ENCODE peak calls at places on chromosomes 7 and 10, in eight cellular contexts. One of them, this sample, is unnamed.

GRCh38 chr7:95897557-95898183 is 125.3 kb downstream of the DYNC1I1 start:
- DNase-seq in A549: no peak
- DNase-seq in ascending aorta: no peak
- DNase-seq in A673: peak
- DNase-seq in neural crest cell: no peak
- DNase-seq in mucosa of descending colon: no peak
- DNase-seq in HFF-Myc: no peak
- DNase-seq in PC-3: no peak
- DNase-seq in this sample: no peak

GRCh38 chr10:104622598-104623209 is 18.4 kb upstream of the SORCS3 start:
- DNase-seq in PC-3: peak
- DNase-seq in A549: peak
- DNase-seq in mucosa of descending colon: no peak
- DNase-seq in A673: no peak
- DNase-seq in HFF-Myc: no peak
- DNase-seq in neural crest cell: no peak
- DNase-seq in ascending aorta: no peak
- DNase-seq in this sample: peak

GRCh38 chr7:44755698-44756627 is 7.3 kb downstream of the ZMIZ2 start:
- DNase-seq in PC-3: no peak
- DNase-seq in A549: no peak
- DNase-seq in neural crest cell: no peak
- DNase-seq in HFF-Myc: no peak
- DNase-seq in A673: no peak
- DNase-seq in mucosa of descending colon: no peak
- DNase-seq in ascending aorta: no peak
- DNase-seq in this sample: no peak

GRCh38 chr7:18693401-18693800 is 197.9 kb downstream of the HDAC9 start:
- DNase-seq in A549: no peak
- DNase-seq in mucosa of descending colon: no peak
- DNase-seq in ascending aorta: peak
- DNase-seq in A673: peak
- DNase-seq in neural crest cell: no peak
- DNase-seq in PC-3: peak
- DNase-seq in HFF-Myc: peak
- DNase-seq in this sample: no peak

GRCh38 chr7:3091631-3092030 is 48.0 kb upstream of the CARD11 start:
- DNase-seq in neural crest cell: no peak
- DNase-seq in A673: no peak
- DNase-seq in A549: no peak
- DNase-seq in ascending aorta: no peak
- DNase-seq in HFF-Myc: no peak
- DNase-seq in mucosa of descending colon: no peak
- DNase-seq in PC-3: no peak
- DNase-seq in this sample: no peak

GRCh38 chr10:30821994-30822692 is 192.6 kb upstream of the LYZL2 start:
- DNase-seq in ascending aorta: no peak
- DNase-seq in A549: no peak
- DNase-seq in mucosa of descending colon: no peak
- DNase-seq in neural crest cell: no peak
- DNase-seq in HFF-Myc: no peak
- DNase-seq in A673: no peak
- DNase-seq in PC-3: no peak
- DNase-seq in this sample: no peak

GRCh38 chr10:27535312-27535711 is 31.2 kb downstream of the RAB18 start:
- DNase-seq in neural crest cell: no peak
- DNase-seq in mucosa of descending colon: no peak
- DNase-seq in A549: no peak
- DNase-seq in HFF-Myc: no peak
- DNase-seq in PC-3: no peak
- DNase-seq in A673: no peak
- DNase-seq in ascending aorta: no peak
- DNase-seq in this sample: no peak

GRCh38 chr10:84590794-84591193 is 262.4 kb downstream of the CCSER2 start:
- DNase-seq in PC-3: no peak
- DNase-seq in neural crest cell: no peak
- DNase-seq in A673: no peak
- DNase-seq in A549: no peak
- DNase-seq in mucosa of descending colon: no peak
- DNase-seq in ascending aorta: no peak
- DNase-seq in HFF-Myc: no peak
- DNase-seq in this sample: no peak

GRCh38 chr7:75879771-75880184 is 944 bp downstream of the RHBDD2 start:
- DNase-seq in A673: peak
- DNase-seq in PC-3: no peak
- DNase-seq in HFF-Myc: no peak
- DNase-seq in A549: no peak
- DNase-seq in ascending aorta: no peak
- DNase-seq in neural crest cell: no peak
- DNase-seq in mucosa of descending colon: no peak
- DNase-seq in this sample: no peak

GRCh38 chr10:86727459-86727858 is 29.0 kb upstream of the BMPR1A start:
- DNase-seq in HFF-Myc: no peak
- DNase-seq in mucosa of descending colon: no peak
- DNase-seq in A549: no peak
- DNase-seq in PC-3: no peak
- DNase-seq in ascending aorta: no peak
- DNase-seq in A673: no peak
- DNase-seq in neural crest cell: no peak
- DNase-seq in this sample: no peak

GRCh38 chr10:106513328-106513727 is 651.2 kb downstream of the SORCS1 start:
- DNase-seq in mucosa of descending colon: no peak
- DNase-seq in A673: peak
- DNase-seq in PC-3: peak
- DNase-seq in A549: no peak
- DNase-seq in ascending aorta: no peak
- DNase-seq in neural crest cell: no peak
- DNase-seq in HFF-Myc: no peak
- DNase-seq in this sample: no peak

GRCh38 chr10:48608279-48608681 is 3.4 kb upstream of the ARHGAP22 start:
- DNase-seq in HFF-Myc: no peak
- DNase-seq in A549: peak
- DNase-seq in neural crest cell: no peak
- DNase-seq in PC-3: no peak
- DNase-seq in ascending aorta: no peak
- DNase-seq in mucosa of descending colon: no peak
- DNase-seq in A673: peak
- DNase-seq in this sample: peak

GRCh38 chr10:69835233-69835632 is 33.5 kb downstream of the COL13A1 start:
- DNase-seq in HFF-Myc: no peak
- DNase-seq in PC-3: no peak
- DNase-seq in A549: no peak
- DNase-seq in mucosa of descending colon: no peak
- DNase-seq in neural crest cell: no peak
- DNase-seq in A673: no peak
- DNase-seq in ascending aorta: no peak
- DNase-seq in this sample: no peak

GRCh38 chr7:141452911-141453310 is 98.3 kb upstream of the AGK start:
- DNase-seq in A549: no peak
- DNase-seq in HFF-Myc: no peak
- DNase-seq in A673: no peak
- DNase-seq in PC-3: no peak
- DNase-seq in ascending aorta: peak
- DNase-seq in neural crest cell: no peak
- DNase-seq in mucosa of descending colon: no peak
- DNase-seq in this sample: no peak

GRCh38 chr10:35607475-35608316 is 2.6 kb downstream of the GJD4 start:
- DNase-seq in HFF-Myc: no peak
- DNase-seq in mucosa of descending colon: no peak
- DNase-seq in A673: no peak
- DNase-seq in ascending aorta: no peak
- DNase-seq in A549: no peak
- DNase-seq in PC-3: peak
- DNase-seq in neural crest cell: no peak
- DNase-seq in this sample: no peak

GRCh38 chr7:70830426-70830825 is 301.5 kb upstream of the GALNT17 start:
- DNase-seq in PC-3: no peak
- DNase-seq in A549: no peak
- DNase-seq in A673: no peak
- DNase-seq in HFF-Myc: no peak
- DNase-seq in neural crest cell: no peak
- DNase-seq in mucosa of descending colon: no peak
- DNase-seq in ascending aorta: no peak
- DNase-seq in this sample: no peak

GRCh38 chr10:131129544-131129943 is 182.0 kb downstream of the TCERG1L start:
- DNase-seq in ascending aorta: no peak
- DNase-seq in mucosa of descending colon: no peak
- DNase-seq in A673: no peak
- DNase-seq in PC-3: no peak
- DNase-seq in HFF-Myc: no peak
- DNase-seq in A549: no peak
- DNase-seq in neural crest cell: no peak
- DNase-seq in this sample: no peak
- TF ChIP-seq CTCF in ascending aorta: no peak
- TF ChIP-seq CTCF in mucosa of descending colon: no peak
- TF ChIP-seq CTCF in A673: no peak
- TF ChIP-seq CTCF in PC-3: no peak
- TF ChIP-seq CTCF in HFF-Myc: no peak
- TF ChIP-seq CTCF in A549: no peak
- TF ChIP-seq CTCF in neural crest cell: no peak
- TF ChIP-seq CTCF in this sample: no peak

DNA sequence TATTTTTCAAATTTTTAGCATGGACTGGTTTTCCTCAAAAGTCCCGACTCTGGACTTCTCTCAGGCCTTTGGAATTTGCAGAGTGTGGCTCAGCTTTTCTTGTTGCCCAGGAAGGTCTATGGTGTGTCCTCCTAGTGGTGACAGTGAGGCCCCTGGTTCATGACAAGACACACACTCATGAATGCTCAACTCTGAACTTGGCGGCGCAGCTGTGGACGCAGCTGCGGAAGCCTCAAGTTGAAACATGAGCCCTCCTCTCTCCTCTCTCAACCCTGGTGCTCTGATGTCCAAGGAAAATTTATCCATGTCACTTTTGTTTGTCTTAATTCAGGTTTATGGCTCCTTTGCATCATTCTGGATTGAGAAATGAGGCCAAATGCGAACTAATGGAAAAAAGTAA is 183.9 kb downstream of the HECW1 start:
- DNase-seq in A673: no peak
- DNase-seq in HFF-Myc: no peak
- DNase-seq in neural crest cell: no peak
- DNase-seq in ascending aorta: no peak
- DNase-seq in A549: peak
- DNase-seq in mucosa of descending colon: no peak
- DNase-seq in PC-3: no peak
- DNase-seq in this sample: no peak
- TF ChIP-seq CTCF in A673: peak
- TF ChIP-seq CTCF in HFF-Myc: peak
- TF ChIP-seq CTCF in neural crest cell: peak
- TF ChIP-seq CTCF in ascending aorta: no peak
- TF ChIP-seq CTCF in A549: no peak
- TF ChIP-seq CTCF in mucosa of descending colon: no peak
- TF ChIP-seq CTCF in PC-3: no peak
- TF ChIP-seq CTCF in this sample: no peak

GRCh38 chr10:61470730-61471129 is 17.5 kb upstream of the TMEM26 start:
- DNase-seq in HFF-Myc: no peak
- DNase-seq in A549: no peak
- DNase-seq in mucosa of descending colon: no peak
- DNase-seq in PC-3: no peak
- DNase-seq in ascending aorta: no peak
- DNase-seq in A673: no peak
- DNase-seq in neural crest cell: no peak
- DNase-seq in this sample: no peak

GRCh38 chr10:61465216-61465496 is 12.0 kb upstream of the TMEM26 start:
- DNase-seq in PC-3: no peak
- DNase-seq in A673: no peak
- DNase-seq in neural crest cell: no peak
- DNase-seq in ascending aorta: no peak
- DNase-seq in HFF-Myc: no peak
- DNase-seq in mucosa of descending colon: no peak
- DNase-seq in A549: no peak
- DNase-seq in this sample: no peak

GRCh38 chr10:61464461-61465215 is 11.5 kb upstream of the TMEM26 start:
- DNase-seq in PC-3: peak
- DNase-seq in HFF-Myc: no peak
- DNase-seq in neural crest cell: no peak
- DNase-seq in mucosa of descending colon: no peak
- DNase-seq in A673: no peak
- DNase-seq in ascending aorta: no peak
- DNase-seq in A549: no peak
- DNase-seq in this sample: no peak

GRCh38 chr10:61463035-61463909 is 10.1 kb upstream of the TMEM26 start:
- DNase-seq in A673: peak
- DNase-seq in mucosa of descending colon: no peak
- DNase-seq in ascending aorta: no peak
- DNase-seq in A549: no peak
- DNase-seq in HFF-Myc: peak
- DNase-seq in neural crest cell: no peak
- DNase-seq in PC-3: peak
- DNase-seq in this sample: no peak

DNA sequence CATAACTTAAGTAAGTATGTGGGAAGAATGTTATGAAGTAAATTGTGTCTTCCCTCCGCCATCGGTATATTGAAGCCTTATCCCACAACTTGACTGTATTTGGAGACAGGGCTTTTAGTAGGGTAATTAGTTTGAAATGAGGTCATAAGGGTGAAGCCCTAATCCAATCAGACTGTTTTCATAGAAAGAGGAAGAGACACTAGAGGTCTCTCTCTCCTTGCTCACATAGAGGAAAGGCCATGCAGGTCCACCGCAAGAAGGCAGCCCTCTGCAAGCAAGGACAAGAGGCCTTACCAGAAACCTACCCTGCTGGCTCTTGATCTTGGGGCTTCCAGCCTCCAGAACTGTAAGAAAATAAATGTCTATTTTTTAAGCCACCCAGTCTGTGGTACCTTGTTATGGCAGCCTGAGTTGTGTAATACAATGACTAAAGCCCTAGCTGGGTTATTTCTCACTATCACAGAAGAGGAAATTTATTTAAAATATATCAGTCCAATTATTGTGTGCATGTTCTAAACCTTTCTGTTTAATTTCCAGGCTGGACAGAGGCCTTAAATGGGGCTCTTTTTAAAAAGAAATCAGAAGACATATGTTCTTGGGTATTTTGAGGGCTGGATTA is 12.7 kb upstream of the TMEM26 start:
- DNase-seq in neural crest cell: no peak
- DNase-seq in HFF-Myc: no peak
- DNase-seq in ascending aorta: no peak
- DNase-seq in A673: peak
- DNase-seq in A549: no peak
- DNase-seq in mucosa of descending colon: no peak
- DNase-seq in PC-3: no peak
- DNase-seq in this sample: no peak
- TF ChIP-seq CTCF in neural crest cell: no peak
- TF ChIP-seq CTCF in HFF-Myc: no peak
- TF ChIP-seq CTCF in ascending aorta: no peak
- TF ChIP-seq CTCF in A673: no peak
- TF ChIP-seq CTCF in A549: no peak
- TF ChIP-seq CTCF in mucosa of descending colon: no peak
- TF ChIP-seq CTCF in PC-3: peak
- TF ChIP-seq CTCF in this sample: no peak

DNA sequence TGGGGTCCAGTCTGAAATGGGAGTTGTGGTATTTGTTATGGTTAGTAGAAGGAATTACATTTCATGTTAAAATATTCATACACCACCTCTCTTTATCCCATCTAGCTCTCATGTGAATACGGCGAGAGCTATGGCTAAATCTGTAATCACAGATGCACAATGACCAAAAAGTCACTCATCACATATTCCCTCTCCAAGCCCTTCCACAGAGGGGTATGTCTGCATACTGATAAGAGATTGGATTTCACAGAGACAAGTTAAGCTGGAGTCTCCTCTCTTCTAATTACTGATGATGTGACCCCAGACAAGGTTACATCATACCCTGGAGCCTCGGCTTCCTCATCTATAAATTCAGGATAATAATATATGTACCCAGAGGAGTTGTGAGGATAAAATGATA is 237.8 kb upstream of the RHOBTB1 start:
- DNase-seq in A673: no peak
- DNase-seq in A549: no peak
- DNase-seq in neural crest cell: no peak
- DNase-seq in HFF-Myc: no peak
- DNase-seq in PC-3: no peak
- DNase-seq in ascending aorta: no peak
- DNase-seq in mucosa of descending colon: no peak
- DNase-seq in this sample: no peak
- TF ChIP-seq CTCF in A673: no peak
- TF ChIP-seq CTCF in A549: no peak
- TF ChIP-seq CTCF in neural crest cell: no peak
- TF ChIP-seq CTCF in HFF-Myc: no peak
- TF ChIP-seq CTCF in PC-3: no peak
- TF ChIP-seq CTCF in ascending aorta: no peak
- TF ChIP-seq CTCF in mucosa of descending colon: no peak
- TF ChIP-seq CTCF in this sample: no peak